ENCODE peak calls at places on chromosomes 7 and 10, in eight cellular contexts. One of them, this sample, is unnamed.

GRCh38 chr7:47291461-47292051 is 290.4 kb downstream of the TNS3 start:
- DNase-seq in substantia nigra: no peak
- DNase-seq in NCI-H2107: no peak
- DNase-seq in GM03348: peak
- DNase-seq in stimulated activated CD4-positive, alpha-beta T cell treated with anti-CD3 and anti-CD28 coated beads, Interleukin-2, amount 100 ng/mL, for 48 hours: no peak
- DNase-seq in posterior cingulate gyrus: no peak
- DNase-seq in kidney tubule cell: peak
- DNase-seq in ELR: peak
- DNase-seq in this sample: peak

GRCh38 chr10:33559105-33559504 is 224.6 kb upstream of the NRP1 start:
- DNase-seq in ELR: peak
- DNase-seq in posterior cingulate gyrus: no peak
- DNase-seq in kidney tubule cell: peak
- DNase-seq in NCI-H2107: no peak
- DNase-seq in substantia nigra: no peak
- DNase-seq in GM03348: peak
- DNase-seq in stimulated activated CD4-positive, alpha-beta T cell treated with anti-CD3 and anti-CD28 coated beads, Interleukin-2, amount 100 ng/mL, for 48 hours: no peak
- DNase-seq in this sample: no peak

GRCh38 chr7:128904381-128905197 is 5.9 kb downstream of the KCP start:
- DNase-seq in NCI-H2107: no peak
- DNase-seq in posterior cingulate gyrus: no peak
- DNase-seq in substantia nigra: no peak
- DNase-seq in stimulated activated CD4-positive, alpha-beta T cell treated with anti-CD3 and anti-CD28 coated beads, Interleukin-2, amount 100 ng/mL, for 48 hours: no peak
- DNase-seq in ELR: peak
- DNase-seq in GM03348: peak
- DNase-seq in kidney tubule cell: peak
- DNase-seq in this sample: peak

GRCh38 chr10:74021248-74022055 is 23.5 kb downstream of the VCL start:
- DNase-seq in kidney tubule cell: no peak
- DNase-seq in posterior cingulate gyrus: no peak
- DNase-seq in GM03348: peak
- DNase-seq in ELR: peak
- DNase-seq in substantia nigra: no peak
- DNase-seq in NCI-H2107: no peak
- DNase-seq in stimulated activated CD4-positive, alpha-beta T cell treated with anti-CD3 and anti-CD28 coated beads, Interleukin-2, amount 100 ng/mL, for 48 hours: no peak
- DNase-seq in this sample: no peak

GRCh38 chr10:126921162-126921561 is 15.9 kb downstream of the DOCK1 start:
- DNase-seq in posterior cingulate gyrus: no peak
- DNase-seq in substantia nigra: no peak
- DNase-seq in GM03348: no peak
- DNase-seq in ELR: no peak
- DNase-seq in stimulated activated CD4-positive, alpha-beta T cell treated with anti-CD3 and anti-CD28 coated beads, Interleukin-2, amount 100 ng/mL, for 48 hours: no peak
- DNase-seq in kidney tubule cell: no peak
- DNase-seq in NCI-H2107: no peak
- DNase-seq in this sample: no peak

GRCh38 chr10:21300546-21300945 is 224.9 kb downstream of the SKIDA1 start:
- DNase-seq in posterior cingulate gyrus: no peak
- DNase-seq in substantia nigra: no peak
- DNase-seq in NCI-H2107: no peak
- DNase-seq in GM03348: no peak
- DNase-seq in kidney tubule cell: no peak
- DNase-seq in ELR: no peak
- DNase-seq in stimulated activated CD4-positive, alpha-beta T cell treated with anti-CD3 and anti-CD28 coated beads, Interleukin-2, amount 100 ng/mL, for 48 hours: no peak
- DNase-seq in this sample: no peak

GRCh38 chr7:47119408-47119807 is 462.5 kb downstream of the TNS3 start:
- DNase-seq in GM03348: peak
- DNase-seq in NCI-H2107: no peak
- DNase-seq in substantia nigra: no peak
- DNase-seq in posterior cingulate gyrus: no peak
- DNase-seq in kidney tubule cell: no peak
- DNase-seq in stimulated activated CD4-positive, alpha-beta T cell treated with anti-CD3 and anti-CD28 coated beads, Interleukin-2, amount 100 ng/mL, for 48 hours: no peak
- DNase-seq in ELR: no peak
- DNase-seq in this sample: no peak

GRCh38 chr7:44045226-44046014 is 918 bp downstream of the DBNL start:
- DNase-seq in ELR: no peak
- DNase-seq in posterior cingulate gyrus: no peak
- DNase-seq in NCI-H2107: no peak
- DNase-seq in stimulated activated CD4-positive, alpha-beta T cell treated with anti-CD3 and anti-CD28 coated beads, Interleukin-2, amount 100 ng/mL, for 48 hours: no peak
- DNase-seq in substantia nigra: no peak
- DNase-seq in kidney tubule cell: no peak
- DNase-seq in GM03348: no peak
- DNase-seq in this sample: no peak

GRCh38 chr10:76583711-76584161 is 1053.9 kb downstream of the KCNMA1 start:
- DNase-seq in substantia nigra: no peak
- DNase-seq in ELR: peak
- DNase-seq in GM03348: peak
- DNase-seq in stimulated activated CD4-positive, alpha-beta T cell treated with anti-CD3 and anti-CD28 coated beads, Interleukin-2, amount 100 ng/mL, for 48 hours: no peak
- DNase-seq in NCI-H2107: no peak
- DNase-seq in kidney tubule cell: peak
- DNase-seq in posterior cingulate gyrus: no peak
- DNase-seq in this sample: no peak

GRCh38 chr10:126397640-126398382 is 9.5 kb upstream of the ADAM12 start:
- DNase-seq in posterior cingulate gyrus: no peak
- DNase-seq in NCI-H2107: no peak
- DNase-seq in substantia nigra: no peak
- DNase-seq in stimulated activated CD4-positive, alpha-beta T cell treated with anti-CD3 and anti-CD28 coated beads, Interleukin-2, amount 100 ng/mL, for 48 hours: no peak
- DNase-seq in kidney tubule cell: peak
- DNase-seq in ELR: peak
- DNase-seq in GM03348: peak
- DNase-seq in this sample: no peak

GRCh38 chr10:26787362-26787761 is 73.4 kb downstream of the ABI1 start:
- DNase-seq in posterior cingulate gyrus: no peak
- DNase-seq in ELR: no peak
- DNase-seq in stimulated activated CD4-positive, alpha-beta T cell treated with anti-CD3 and anti-CD28 coated beads, Interleukin-2, amount 100 ng/mL, for 48 hours: no peak
- DNase-seq in GM03348: no peak
- DNase-seq in kidney tubule cell: no peak
- DNase-seq in NCI-H2107: no peak
- DNase-seq in substantia nigra: no peak
- DNase-seq in this sample: no peak

GRCh38 chr10:14698487-14699170 is 76.1 kb downstream of the FAM107B start:
- DNase-seq in GM03348: peak
- DNase-seq in ELR: peak
- DNase-seq in stimulated activated CD4-positive, alpha-beta T cell treated with anti-CD3 and anti-CD28 coated beads, Interleukin-2, amount 100 ng/mL, for 48 hours: no peak
- DNase-seq in kidney tubule cell: peak
- DNase-seq in substantia nigra: no peak
- DNase-seq in NCI-H2107: no peak
- DNase-seq in posterior cingulate gyrus: no peak
- DNase-seq in this sample: no peak

GRCh38 chr10:128884496-128884895 is 582.5 kb upstream of the MGMT start:
- DNase-seq in stimulated activated CD4-positive, alpha-beta T cell treated with anti-CD3 and anti-CD28 coated beads, Interleukin-2, amount 100 ng/mL, for 48 hours: no peak
- DNase-seq in posterior cingulate gyrus: no peak
- DNase-seq in substantia nigra: no peak
- DNase-seq in GM03348: no peak
- DNase-seq in NCI-H2107: no peak
- DNase-seq in ELR: no peak
- DNase-seq in kidney tubule cell: no peak
- DNase-seq in this sample: no peak

GRCh38 chr10:8063128-8063908 is 8.8 kb downstream of the GATA3 start:
- DNase-seq in kidney tubule cell: no peak
- DNase-seq in ELR: no peak
- DNase-seq in GM03348: no peak
- DNase-seq in posterior cingulate gyrus: no peak
- DNase-seq in NCI-H2107: no peak
- DNase-seq in substantia nigra: no peak
- DNase-seq in stimulated activated CD4-positive, alpha-beta T cell treated with anti-CD3 and anti-CD28 coated beads, Interleukin-2, amount 100 ng/mL, for 48 hours: no peak
- DNase-seq in this sample: no peak

GRCh38 chr7:158809596-158809995 is 19.7 kb downstream of the ESYT2 start:
- DNase-seq in NCI-H2107: no peak
- DNase-seq in GM03348: no peak
- DNase-seq in kidney tubule cell: no peak
- DNase-seq in stimulated activated CD4-positive, alpha-beta T cell treated with anti-CD3 and anti-CD28 coated beads, Interleukin-2, amount 100 ng/mL, for 48 hours: no peak
- DNase-seq in ELR: no peak
- DNase-seq in posterior cingulate gyrus: no peak
- DNase-seq in substantia nigra: no peak
- DNase-seq in this sample: no peak

GRCh38 chr7:133551471-133551870 is 298.6 kb downstream of the EXOC4 start:
- DNase-seq in ELR: no peak
- DNase-seq in posterior cingulate gyrus: no peak
- DNase-seq in stimulated activated CD4-positive, alpha-beta T cell treated with anti-CD3 and anti-CD28 coated beads, Interleukin-2, amount 100 ng/mL, for 48 hours: no peak
- DNase-seq in GM03348: no peak
- DNase-seq in NCI-H2107: no peak
- DNase-seq in substantia nigra: no peak
- DNase-seq in kidney tubule cell: no peak
- DNase-seq in this sample: no peak

GRCh38 chr10:843703-844102 is 87.8 kb downstream of the LARP4B start:
- DNase-seq in GM03348: peak
- DNase-seq in posterior cingulate gyrus: no peak
- DNase-seq in substantia nigra: no peak
- DNase-seq in stimulated activated CD4-positive, alpha-beta T cell treated with anti-CD3 and anti-CD28 coated beads, Interleukin-2, amount 100 ng/mL, for 48 hours: no peak
- DNase-seq in ELR: no peak
- DNase-seq in kidney tubule cell: peak
- DNase-seq in NCI-H2107: no peak
- DNase-seq in this sample: no peak

This sample was measured in GM12891.